ENCODE peak calls at places on chromosomes 5 and 9, in four cellular contexts. S is astrocyte, Q is uterus, J is aorta. B is an unnamed sample.

GRCh38 chr9:32551491-32552049 is 557 bp upstream of the SMIM27 start:
- DNase-seq in S (peak), Q (peak), J (peak), B (peak)

GRCh38 chr5:90866333-90866732 is 307.7 kb downstream of the ADGRV1 start:
- DNase-seq in S (peak), Q (no peak), J (no peak), B (no peak)

GRCh38 chr9:128026255-128027165 is 40.6 kb downstream of the NAIF1 start:
- DNase-seq in S (no peak), Q (no peak), J (no peak), B (no peak)

GRCh38 chr9:89461302-89461701 is 36.6 kb downstream of the SEMA4D start:
- DNase-seq in S (peak), Q (no peak), J (peak), B (peak)

GRCh38 chr9:94916956-94917355 is 190.5 kb downstream of the AOPEP start:
- DNase-seq in S (no peak), Q (no peak), J (no peak), B (no peak)

GRCh38 chr5:93893050-93893449 is 151.7 kb upstream of the POU5F2 start:
- DNase-seq in S (no peak), Q (no peak), J (no peak), B (no peak)

GRCh38 chr5:95959964-95960801 is 1.5 kb downstream of the ELL2 start:
- DNase-seq in S (peak), Q (no peak), J (no peak), B (peak)

GRCh38 chr5:136420168-136420916 is 55.0 kb upstream of the TRPC7 start:
- DNase-seq in S (no peak), Q (no peak), J (no peak), B (no peak)

GRCh38 chr5:143314664-143315063 is 88.8 kb downstream of the NR3C1 start:
- DNase-seq in S (peak), Q (no peak), J (no peak), B (peak)

GRCh38 chr9:116686693-116687073 is 422 bp upstream of the TRIM32 start:
- DNase-seq in S (no peak), Q (no peak), J (no peak), B (no peak)

GRCh38 chr9:115008536-115008935 is 78.1 kb upstream of the TNFSF8 start:
- DNase-seq in S (peak), Q (no peak), J (no peak), B (peak)

GRCh38 chr9:7135735-7136134 is 378.0 kb downstream of the KDM4C start:
- DNase-seq in S (no peak), Q (no peak), J (no peak), B (no peak)

GRCh38 chr5:11150976-11151375 is 389.9 kb upstream of the DAP start:
- DNase-seq in S (no peak), Q (no peak), J (no peak), B (no peak)

GRCh38 chr5:1890296-1890695 is 7.6 kb upstream of the IRX4 start:
- DNase-seq in S (no peak), Q (no peak), J (peak), B (no peak)

GRCh38 chr9:117074782-117075510 is 339.9 kb downstream of the ASTN2 start:
- DNase-seq in S (no peak), Q (no peak), J (no peak), B (no peak)

GRCh38 chr9:71814805-71815204 is 46.5 kb upstream of the CEMIP2 start:
- DNase-seq in S (no peak), Q (no peak), J (no peak), B (no peak)

GRCh38 chr5:159189310-159189709 is 20.0 kb downstream of the RNF145 start:
- DNase-seq in S (peak), Q (no peak), J (no peak), B (no peak)

GRCh38 chr5:139684350-139684880 is 36.3 kb downstream of the CXXC5 start:
- DNase-seq in S (no peak), Q (no peak), J (no peak), B (no peak)

GRCh38 chr5:169139381-169140125 is 161.4 kb downstream of the SLIT3 start:
- DNase-seq in S (peak), Q (peak), J (no peak), B (no peak)

GRCh38 chr5:1508679-1509290 is 15.0 kb downstream of the LPCAT1 start:
- DNase-seq in S (no peak), Q (peak), J (peak), B (no peak)

GRCh38 chr5:79886940-79887339 is 104.1 kb downstream of the MTX3 start:
- DNase-seq in S (no peak), Q (no peak), J (no peak), B (no peak)

GRCh38 chr9:122158202-122158601 is 1.4 kb downstream of the NDUFA8 start:
- DNase-seq in S (peak), Q (no peak), J (no peak), B (peak)

GRCh38 chr9:33289501-33289900 is 815 bp upstream of the NFX1 start:
- DNase-seq in S (no peak), Q (peak), J (peak), B (no peak)

GRCh38 chr5:140178482-140179116 is 3.6 kb downstream of the CYSTM1 start:
- DNase-seq in S (no peak), Q (no peak), J (no peak), B (no peak)

GRCh38 chr9:83155733-83156132 is 92.8 kb upstream of the RASEF start:
- DNase-seq in S (no peak), Q (no peak), J (no peak), B (no peak)

GRCh38 chr9:35813434-35814105 is 1.3 kb downstream of the HINT2 start:
- DNase-seq in S (no peak), Q (no peak), J (no peak), B (no peak)

GRCh38 chr5:111353035-111353434 is 128.9 kb downstream of the CAMK4 start:
- DNase-seq in S (no peak), Q (no peak), J (no peak), B (no peak)

GRCh38 chr5:33235304-33235703 is 205.5 kb upstream of the TARS1 start:
- DNase-seq in S (no peak), Q (no peak), J (no peak), B (no peak)

GRCh38 chr9:99851028-99851822 is 29.5 kb downstream of the NR4A3 start:
- DNase-seq in S (no peak), Q (no peak), J (no peak), B (no peak)

GRCh38 chr9:133238272-133238850 is 29.3 kb upstream of the OBP2B start:
- DNase-seq in S (no peak), Q (peak), J (peak), B (peak)

GRCh38 chr5:88845081-88845697 is 37.8 kb downstream of the MEF2C start:
- DNase-seq in S (no peak), Q (no peak), J (no peak), B (no peak)

GRCh38 chr5:109399092-109399759 is 10.5 kb downstream of the PJA2 start:
- DNase-seq in S (peak), Q (no peak), J (no peak), B (peak)

GRCh38 chr5:82347213-82347947 is 69.2 kb upstream of the RPS23 start:
- DNase-seq in S (peak), Q (no peak), J (peak), B (peak)

GRCh38 chr9:93097496-93098205 is 1.6 kb downstream of the CARD19 start:
- DNase-seq in S (no peak), Q (peak), J (peak), B (no peak)

DNA sequence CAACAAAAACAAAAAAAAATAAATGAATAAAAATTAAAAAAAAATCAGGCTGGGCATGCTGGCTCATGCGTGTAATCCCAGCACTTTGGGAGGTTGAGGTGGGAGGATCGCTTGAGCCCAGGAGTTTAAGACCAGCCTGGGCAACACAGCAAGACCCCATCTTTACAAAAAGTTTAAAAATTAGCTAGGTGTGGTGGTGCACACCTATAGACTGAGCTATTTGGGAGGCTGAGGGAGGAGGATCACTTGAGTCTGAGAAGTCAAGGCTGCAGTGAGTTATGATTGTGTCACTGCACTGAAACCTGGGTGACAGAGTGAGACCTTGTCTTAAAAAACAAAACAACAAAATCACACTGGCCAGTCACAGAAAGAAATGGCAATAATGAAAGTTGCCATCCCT is 3.4 kb upstream of the CNTRL start:
- DNase-seq in S (no peak), Q (no peak), J (no peak), B (no peak)
- H3K4me3 ChIP-seq in S (peak), Q (peak), J (peak), B (peak)

DNA sequence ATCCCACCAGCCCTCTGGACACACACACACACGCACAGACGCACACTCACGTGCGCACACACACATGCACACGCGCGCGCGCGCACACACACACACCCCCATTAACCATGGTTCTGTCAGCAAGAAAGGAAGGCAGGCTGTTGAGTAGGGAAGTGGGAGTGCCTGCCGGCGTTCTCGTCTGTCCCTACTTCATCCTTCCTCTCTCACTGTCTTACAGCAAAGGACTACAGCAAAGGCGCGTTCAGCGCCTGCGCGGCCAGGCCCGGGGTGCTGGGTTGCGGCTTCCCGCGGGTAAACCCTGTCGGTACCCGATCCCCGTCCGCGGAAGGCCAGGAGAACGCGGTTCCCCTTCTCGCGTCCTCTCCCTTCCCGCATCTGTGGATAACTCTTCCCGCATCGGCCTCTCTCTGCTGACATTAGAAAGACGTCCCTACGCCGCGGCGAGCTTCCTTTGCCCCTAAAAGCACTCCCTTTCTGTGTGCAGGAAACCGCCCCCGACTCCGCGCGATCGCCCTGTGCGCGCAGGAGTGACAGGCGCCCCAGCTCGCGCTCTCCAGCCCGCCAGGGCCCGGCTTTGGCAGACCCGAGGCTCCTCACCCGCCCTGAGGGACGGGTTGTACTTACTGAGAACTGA is 219.2 kb downstream of the AGTPBP1 start:
- DNase-seq in S (peak), Q (no peak), J (peak), B (peak)
- H3K4me3 ChIP-seq in S (peak), Q (peak), J (no peak), B (peak)

DNA sequence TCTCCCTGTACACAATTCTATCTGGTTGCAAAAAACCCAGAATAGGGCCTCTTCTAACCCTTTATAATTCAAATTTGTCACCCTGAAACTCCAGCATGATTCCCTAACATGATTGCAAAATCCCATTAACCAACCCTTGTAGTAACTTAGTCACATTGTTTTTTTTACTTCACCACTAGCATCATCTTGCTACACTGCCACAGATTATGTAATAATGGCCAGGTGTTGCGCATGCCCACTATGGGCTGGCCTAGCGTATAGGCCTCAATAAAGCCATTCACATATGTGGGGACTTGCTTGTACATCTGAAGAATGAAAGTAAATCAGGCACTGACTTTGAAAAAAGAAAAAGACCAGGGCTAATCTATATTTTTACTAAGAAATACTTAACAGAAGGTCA is 25.7 kb downstream of the FAM170A start:
- DNase-seq in S (no peak), Q (no peak), J (no peak), B (peak)
- H3K4me3 ChIP-seq in S (no peak), Q (no peak), J (no peak), B (no peak)

GRCh38 chr9:120892748-120893584 is 16.0 kb upstream of the PHF19 start:
- DNase-seq in S (peak), Q (no peak), J (no peak), B (peak)

GRCh38 chr9:120890415-120891254 is 13.6 kb upstream of the PHF19 start:
- DNase-seq in S (no peak), Q (peak), J (no peak), B (no peak)

GRCh38 chr9:120892177-120892747 is 15.3 kb upstream of the PHF19 start:
- DNase-seq in S (no peak), Q (no peak), J (no peak), B (no peak)

GRCh38 chr9:120889606-120890396 is 12.8 kb upstream of the PHF19 start:
- DNase-seq in S (no peak), Q (no peak), J (no peak), B (no peak)

GRCh38 chr9:120891255-120891954 is 14.4 kb upstream of the PHF19 start:
- DNase-seq in S (no peak), Q (no peak), J (no peak), B (no peak)
- H3K4me3 ChIP-seq in S (no peak), Q (no peak), J (no peak), B (no peak)

GRCh38 chr5:173925449-173926071 is 37.4 kb downstream of the CPEB4 start:
- DNase-seq in S (no peak), Q (no peak), J (no peak), B (peak)

GRCh38 chr5:173926359-173926758 is 38.2 kb downstream of the CPEB4 start:
- DNase-seq in S (peak), Q (peak), J (no peak), B (peak)

GRCh38 chr5:173923236-173924104 is 35.3 kb downstream of the CPEB4 start:
- DNase-seq in S (peak), Q (no peak), J (no peak), B (peak)

GRCh38 chr5:173922527-173922926 is 34.4 kb downstream of the CPEB4 start:
- DNase-seq in S (no peak), Q (no peak), J (no peak), B (no peak)

DNA sequence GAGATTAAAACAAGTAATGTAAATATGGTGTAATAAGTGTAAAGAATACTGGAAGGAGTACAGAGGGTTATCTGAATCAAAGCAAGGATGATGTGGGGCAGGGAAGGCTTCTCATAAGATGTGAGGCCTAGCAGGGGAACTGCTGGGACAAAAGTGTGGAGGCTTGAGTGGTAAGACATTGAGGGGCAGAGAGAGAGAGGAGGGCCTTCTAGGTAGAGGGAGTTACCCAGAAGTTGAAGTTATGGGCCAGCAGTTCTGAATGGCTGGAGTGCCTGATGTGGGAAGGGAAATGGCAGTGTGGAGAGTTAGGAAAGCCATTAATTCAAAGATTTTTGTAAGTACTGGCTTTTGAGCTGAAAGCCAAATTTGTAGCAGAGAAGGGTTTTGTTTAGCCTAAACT is 36.8 kb downstream of the CPEB4 start:
- DNase-seq in S (no peak), Q (no peak), J (no peak), B (no peak)
- H3K4me3 ChIP-seq in S (no peak), Q (no peak), J (no peak), B (no peak)

GRCh38 chr9:34456746-34457145 is 1.6 kb downstream of the FAM219A start:
- DNase-seq in S (no peak), Q (no peak), J (no peak), B (no peak)
- H3K4me3 ChIP-seq in S (peak), Q (peak), J (no peak), B (peak)

GRCh38 chr9:129038109-129038852 is 1.9 kb downstream of the MIGA2 start:
- DNase-seq in S (no peak), Q (no peak), J (no peak), B (no peak)
- H3K4me3 ChIP-seq in S (no peak), Q (no peak), J (no peak), B (peak)